ENCODE peak calls at places on chromosomes 4 and X, in seven cellular contexts. W is RKO; U is AG08395; A is fibroblast of pulmonary artery; I is G401; X is activated CD4-positive, alpha-beta T cell treated with anti-CD3 and anti-CD28 coated beads, Interleukin-2, amount 10 ng/mL, durations not matched to agents 7 days and 5 days; H is CD8-positive, alpha-beta memory T cell. O is an unnamed sample.

GRCh38 chrX:16743604-16744325 is 24.4 kb downstream of the SYAP1 start:
- DNase-seq in U (peak), H (no peak), X (no peak), W (peak), I (no peak), A (peak), O (peak)

GRCh38 chr4:149897784-149898183 is 82.1 kb upstream of the IQCM start:
- DNase-seq in H (no peak), W (peak), A (peak), U (no peak), X (no peak), I (peak), O (no peak)

GRCh38 chr4:84965558-84966381 is 720 bp downstream of the WDFY3 start:
- DNase-seq in A (peak), H (no peak), X (no peak), W (peak), I (peak), U (peak), O (no peak)

GRCh38 chr4:173958445-173958844 is 325.0 kb downstream of the FBXO8 start:
- DNase-seq in I (no peak), H (no peak), A (peak), U (no peak), W (peak), X (no peak), O (no peak)

GRCh38 chrX:108199691-108200090 is 108.1 kb downstream of the ATG4A start:
- DNase-seq in U (peak), I (no peak), A (peak), H (no peak), W (peak), X (peak), O (no peak)

GRCh38 chr4:46441116-46441859 is 51.4 kb upstream of the GABRA2 start:
- DNase-seq in U (no peak), X (no peak), W (no peak), I (no peak), A (peak), H (no peak), O (no peak)

GRCh38 chrX:43860646-43861370 is 21.4 kb downstream of the MAOB start:
- DNase-seq in W (no peak), H (no peak), X (no peak), A (peak), U (no peak), I (peak), O (no peak)

GRCh38 chrX:134693644-134694043 is 35.4 kb upstream of the PLAC1 start:
- DNase-seq in H (no peak), W (no peak), U (no peak), A (no peak), X (no peak), I (no peak), O (no peak)

GRCh38 chrX:47179221-47179927 is 14.3 kb upstream of the UBA1 start:
- DNase-seq in I (peak), W (no peak), H (no peak), U (peak), X (no peak), A (peak), O (no peak)

GRCh38 chr4:155703486-155704227 is 37.0 kb downstream of the GUCY1A1 start:
- DNase-seq in H (no peak), X (no peak), W (peak), A (no peak), I (no peak), U (no peak), O (no peak)

GRCh38 chr4:78520808-78521226 is 30.8 kb upstream of the ANXA3 start:
- DNase-seq in A (peak), W (no peak), U (peak), I (no peak), X (no peak), H (no peak), O (no peak)

GRCh38 chrX:69104756-69105434 is 60.4 kb downstream of the PJA1 start:
- DNase-seq in A (no peak), H (no peak), X (no peak), I (no peak), W (no peak), U (no peak), O (no peak)

GRCh38 chrX:46837543-46838481 is 969 bp downstream of the RP2 start:
- DNase-seq in W (peak), H (no peak), A (no peak), X (peak), I (peak), U (no peak), O (no peak)

GRCh38 chrX:17014216-17014615 is 67.8 kb downstream of the REPS2 start:
- DNase-seq in I (no peak), X (no peak), U (no peak), H (no peak), A (no peak), W (no peak), O (no peak)

GRCh38 chrX:39613508-39613921 is 484.2 kb downstream of the BCOR start:
- DNase-seq in H (no peak), A (peak), I (peak), X (peak), U (no peak), W (no peak), O (no peak)

GRCh38 chrX:134634691-134635090 is 23.6 kb downstream of the PLAC1 start:
- DNase-seq in H (no peak), A (peak), X (no peak), W (no peak), U (no peak), I (no peak), O (no peak)

GRCh38 chr4:173357939-173358338 is 12.8 kb upstream of the SAP30 start:
- DNase-seq in H (no peak), A (no peak), X (no peak), W (no peak), I (no peak), U (no peak), O (no peak)

GRCh38 chr4:24174622-24175021 is 284.8 kb upstream of the PPARGC1A start:
- DNase-seq in A (no peak), X (no peak), U (no peak), W (no peak), I (no peak), H (no peak), O (no peak)

GRCh38 chrX:46882266-46882665 is 30.0 kb upstream of the JADE3 start:
- DNase-seq in A (no peak), X (no peak), W (no peak), I (no peak), U (no peak), H (no peak), O (no peak)